ENCODE peak calls at places on chromosomes 3 and 15, in nine cellular contexts. W is LoVo; J is NCI-H748 treated with DMSO at 0.1 percent for 48 hours; D is GM19239; Y is NCI-H2171; L is stimulated activated CD4-positive, alpha-beta T cell treated with anti-CD3 and anti-CD28 coated beads, TNF-alpha, amount 100 ng/mL, for 4 hours; G is NAMALWA; V is T-helper 1 cell; U is posterior vena cava. N is an unnamed sample.

GRCh38 chr3:171026584-171027293 is at the start of gene SLC2A2:
- DNase-seq in W (no peak), J (no peak), D (no peak), Y (no peak), L (no peak), G (no peak), V (no peak), U (no peak), N (no peak)

GRCh38 chr3:115804722-115805121 is 181.4 kb downstream of the GAP43 start:
- DNase-seq in W (no peak), J (no peak), D (no peak), Y (no peak), L (no peak), G (no peak), V (no peak), U (no peak), N (no peak)

GRCh38 chr15:67101981-67102929 is 36.9 kb downstream of the SMAD3 start:
- DNase-seq in W (no peak), J (no peak), D (no peak), Y (no peak), L (no peak), G (no peak), V (peak; percentile 94), U (no peak), N (no peak)

GRCh38 chr3:43194069-43194468 is 88.2 kb upstream of the POMGNT2 start:
- DNase-seq in W (no peak), J (no peak), D (no peak), Y (no peak), L (no peak), G (no peak), V (no peak), U (no peak), N (no peak)

GRCh38 chr3:158742861-158743260 is 10.6 kb upstream of the RARRES1 start:
- DNase-seq in W (no peak), J (no peak), D (no peak), Y (no peak), L (no peak), G (peak; percentile 26), V (no peak), U (no peak), N (no peak)

GRCh38 chr15:73996939-73997338 is 2.4 kb downstream of the PML start:
- DNase-seq in W (no peak), J (no peak), D (peak; percentile 52), Y (no peak), L (no peak), G (peak; percentile 78), V (peak; percentile 72), U (peak; percentile 14), N (no peak)

GRCh38 chr15:87038404-87038803 is 958.7 kb downstream of the AGBL1 start:
- DNase-seq in W (no peak), J (no peak), D (no peak), Y (no peak), L (no peak), G (peak; percentile 7), V (peak; percentile 15), U (no peak), N (peak; percentile 7)

GRCh38 chr3:153856932-153857331 is 264.3 kb upstream of the ARHGEF26 start:
- DNase-seq in W (no peak), J (no peak), D (no peak), Y (no peak), L (no peak), G (no peak), V (no peak), U (no peak), N (peak; percentile 2)

N was measured in ELF-1.